ENCODE peak calls at places on chromosomes 6 and 20, in nine cellular contexts. One of them, this sample, is unnamed.

GRCh38 chr6:12595161-12595792 is 121.3 kb upstream of the PHACTR1 start:
- DNase-seq in brain microvascular endothelial cell: no peak
- DNase-seq in astrocyte of the cerebellum: no peak
- DNase-seq in GM12865: peak
- DNase-seq in fibroblast of mammary gland: peak
- DNase-seq in HFFc6: peak
- DNase-seq in epithelial cell of esophagus: peak
- DNase-seq in breast epithelium: no peak
- DNase-seq in ovary: no peak
- DNase-seq in this sample: no peak

GRCh38 chr6:105326838-105327745 is 75.8 kb downstream of the PREP start:
- DNase-seq in brain microvascular endothelial cell: peak
- DNase-seq in ovary: no peak
- DNase-seq in GM12865: no peak
- DNase-seq in HFFc6: peak
- DNase-seq in epithelial cell of esophagus: peak
- DNase-seq in fibroblast of mammary gland: peak
- DNase-seq in astrocyte of the cerebellum: no peak
- DNase-seq in breast epithelium: no peak
- DNase-seq in this sample: no peak

GRCh38 chr6:169326067-169326799 is 72.6 kb upstream of the THBS2 start:
- DNase-seq in astrocyte of the cerebellum: no peak
- DNase-seq in ovary: no peak
- DNase-seq in epithelial cell of esophagus: peak
- DNase-seq in breast epithelium: no peak
- DNase-seq in GM12865: no peak
- DNase-seq in fibroblast of mammary gland: peak
- DNase-seq in brain microvascular endothelial cell: peak
- DNase-seq in HFFc6: peak
- DNase-seq in this sample: peak

GRCh38 chr20:50004175-50004574 is 21.4 kb downstream of the SNAI1 start:
- DNase-seq in HFFc6: no peak
- DNase-seq in fibroblast of mammary gland: no peak
- DNase-seq in breast epithelium: no peak
- DNase-seq in brain microvascular endothelial cell: no peak
- DNase-seq in GM12865: no peak
- DNase-seq in ovary: no peak
- DNase-seq in astrocyte of the cerebellum: no peak
- DNase-seq in epithelial cell of esophagus: no peak
- DNase-seq in this sample: no peak

GRCh38 chr20:62766716-62767115 is 29.6 kb upstream of the MRGBP start:
- DNase-seq in ovary: no peak
- DNase-seq in HFFc6: no peak
- DNase-seq in GM12865: no peak
- DNase-seq in breast epithelium: no peak
- DNase-seq in epithelial cell of esophagus: peak
- DNase-seq in astrocyte of the cerebellum: no peak
- DNase-seq in fibroblast of mammary gland: no peak
- DNase-seq in brain microvascular endothelial cell: no peak
- DNase-seq in this sample: no peak

GRCh38 chr6:168851460-168852103 is 402.1 kb downstream of the THBS2 start:
- DNase-seq in astrocyte of the cerebellum: no peak
- DNase-seq in fibroblast of mammary gland: peak
- DNase-seq in breast epithelium: no peak
- DNase-seq in GM12865: no peak
- DNase-seq in HFFc6: peak
- DNase-seq in epithelial cell of esophagus: no peak
- DNase-seq in ovary: no peak
- DNase-seq in brain microvascular endothelial cell: no peak
- DNase-seq in this sample: no peak

GRCh38 chr6:33633084-33633461 is 12.0 kb downstream of the ITPR3 start:
- DNase-seq in ovary: no peak
- DNase-seq in HFFc6: no peak
- DNase-seq in brain microvascular endothelial cell: no peak
- DNase-seq in breast epithelium: no peak
- DNase-seq in GM12865: no peak
- DNase-seq in epithelial cell of esophagus: no peak
- DNase-seq in fibroblast of mammary gland: no peak
- DNase-seq in astrocyte of the cerebellum: no peak
- DNase-seq in this sample: peak

GRCh38 chr6:148296746-148297145 is 45.9 kb upstream of the SASH1 start:
- DNase-seq in brain microvascular endothelial cell: no peak
- DNase-seq in HFFc6: no peak
- DNase-seq in fibroblast of mammary gland: no peak
- DNase-seq in astrocyte of the cerebellum: no peak
- DNase-seq in epithelial cell of esophagus: no peak
- DNase-seq in ovary: no peak
- DNase-seq in GM12865: no peak
- DNase-seq in breast epithelium: no peak
- DNase-seq in this sample: no peak

GRCh38 chr6:1614767-1615650 is 5.3 kb downstream of the FOXC1 start:
- DNase-seq in brain microvascular endothelial cell: no peak
- DNase-seq in HFFc6: no peak
- DNase-seq in epithelial cell of esophagus: peak
- DNase-seq in breast epithelium: no peak
- DNase-seq in GM12865: no peak
- DNase-seq in ovary: no peak
- DNase-seq in astrocyte of the cerebellum: no peak
- DNase-seq in fibroblast of mammary gland: no peak
- DNase-seq in this sample: peak

GRCh38 chr6:52020961-52021570 is 66.3 kb downstream of the PKHD1 start:
- DNase-seq in GM12865: peak
- DNase-seq in epithelial cell of esophagus: peak
- DNase-seq in breast epithelium: no peak
- DNase-seq in fibroblast of mammary gland: peak
- DNase-seq in ovary: no peak
- DNase-seq in astrocyte of the cerebellum: peak
- DNase-seq in brain microvascular endothelial cell: no peak
- DNase-seq in HFFc6: peak
- DNase-seq in this sample: no peak

GRCh38 chr6:167893416-167893815 is 66.7 kb downstream of the AFDN start:
- DNase-seq in fibroblast of mammary gland: peak
- DNase-seq in breast epithelium: no peak
- DNase-seq in HFFc6: peak
- DNase-seq in astrocyte of the cerebellum: peak
- DNase-seq in brain microvascular endothelial cell: peak
- DNase-seq in epithelial cell of esophagus: peak
- DNase-seq in GM12865: no peak
- DNase-seq in ovary: no peak
- DNase-seq in this sample: no peak

GRCh38 chr6:156955494-156956183 is 178.5 kb downstream of the ARID1B start:
- DNase-seq in astrocyte of the cerebellum: no peak
- DNase-seq in HFFc6: no peak
- DNase-seq in GM12865: no peak
- DNase-seq in ovary: no peak
- DNase-seq in epithelial cell of esophagus: no peak
- DNase-seq in fibroblast of mammary gland: peak
- DNase-seq in brain microvascular endothelial cell: no peak
- DNase-seq in breast epithelium: no peak
- DNase-seq in this sample: no peak

GRCh38 chr20:50919567-50919966 is 11.7 kb downstream of the ADNP start:
- DNase-seq in epithelial cell of esophagus: peak
- DNase-seq in ovary: peak
- DNase-seq in HFFc6: peak
- DNase-seq in breast epithelium: no peak
- DNase-seq in astrocyte of the cerebellum: no peak
- DNase-seq in GM12865: no peak
- DNase-seq in brain microvascular endothelial cell: peak
- DNase-seq in fibroblast of mammary gland: peak
- DNase-seq in this sample: no peak

GRCh38 chr6:40688214-40688761 is 101.1 kb upstream of the LRFN2 start:
- DNase-seq in astrocyte of the cerebellum: no peak
- DNase-seq in GM12865: no peak
- DNase-seq in HFFc6: no peak
- DNase-seq in epithelial cell of esophagus: no peak
- DNase-seq in fibroblast of mammary gland: no peak
- DNase-seq in brain microvascular endothelial cell: no peak
- DNase-seq in breast epithelium: no peak
- DNase-seq in ovary: no peak
- DNase-seq in this sample: no peak

GRCh38 chr6:16712931-16713484 is 48.3 kb downstream of the ATXN1 start:
- DNase-seq in ovary: no peak
- DNase-seq in HFFc6: peak
- DNase-seq in breast epithelium: no peak
- DNase-seq in fibroblast of mammary gland: peak
- DNase-seq in brain microvascular endothelial cell: peak
- DNase-seq in astrocyte of the cerebellum: peak
- DNase-seq in epithelial cell of esophagus: peak
- DNase-seq in GM12865: peak
- DNase-seq in this sample: peak
- TF ChIP-seq CTCF in ovary: peak
- TF ChIP-seq CTCF in HFFc6: peak
- TF ChIP-seq CTCF in breast epithelium: no peak
- TF ChIP-seq CTCF in fibroblast of mammary gland: peak
- TF ChIP-seq CTCF in brain microvascular endothelial cell: peak
- TF ChIP-seq CTCF in astrocyte of the cerebellum: peak
- TF ChIP-seq CTCF in epithelial cell of esophagus: peak
- TF ChIP-seq CTCF in GM12865: peak
- TF ChIP-seq CTCF in this sample: peak

DNA sequence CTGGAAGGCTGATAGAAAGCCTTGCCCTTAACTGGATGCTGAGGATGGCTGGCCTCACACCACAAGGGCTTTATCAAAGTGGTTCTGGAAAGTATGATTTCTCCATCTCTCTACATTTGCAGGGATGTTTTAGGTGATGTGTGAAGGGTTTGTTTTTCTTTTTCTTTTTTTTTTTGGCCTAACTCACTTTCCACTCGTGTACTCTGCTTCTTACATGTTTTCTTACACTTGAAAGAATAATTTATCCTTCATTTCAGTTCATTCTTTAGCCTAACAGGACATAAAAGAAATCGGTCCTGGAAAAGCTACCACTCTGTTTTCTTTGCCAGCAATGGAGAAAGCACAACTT is 41.2 kb downstream of the ISM1 start:
- DNase-seq in astrocyte of the cerebellum: no peak
- DNase-seq in brain microvascular endothelial cell: no peak
- DNase-seq in ovary: no peak
- DNase-seq in GM12865: no peak
- DNase-seq in epithelial cell of esophagus: no peak
- DNase-seq in breast epithelium: no peak
- DNase-seq in fibroblast of mammary gland: no peak
- DNase-seq in HFFc6: no peak
- DNase-seq in this sample: no peak
- TF ChIP-seq CTCF in astrocyte of the cerebellum: no peak
- TF ChIP-seq CTCF in brain microvascular endothelial cell: no peak
- TF ChIP-seq CTCF in ovary: no peak
- TF ChIP-seq CTCF in GM12865: no peak
- TF ChIP-seq CTCF in epithelial cell of esophagus: no peak
- TF ChIP-seq CTCF in breast epithelium: no peak
- TF ChIP-seq CTCF in fibroblast of mammary gland: no peak
- TF ChIP-seq CTCF in HFFc6: no peak
- TF ChIP-seq CTCF in this sample: peak

GRCh38 chr20:61254881-61255589 is 3.0 kb downstream of the CDH4 start:
- DNase-seq in epithelial cell of esophagus: peak
- DNase-seq in HFFc6: peak
- DNase-seq in brain microvascular endothelial cell: no peak
- DNase-seq in ovary: no peak
- DNase-seq in GM12865: no peak
- DNase-seq in astrocyte of the cerebellum: no peak
- DNase-seq in breast epithelium: no peak
- DNase-seq in fibroblast of mammary gland: peak
- DNase-seq in this sample: no peak

GRCh38 chr20:61251529-61252393 is at the start of gene CDH4:
- DNase-seq in brain microvascular endothelial cell: no peak
- DNase-seq in epithelial cell of esophagus: peak
- DNase-seq in ovary: no peak
- DNase-seq in GM12865: no peak
- DNase-seq in astrocyte of the cerebellum: no peak
- DNase-seq in fibroblast of mammary gland: no peak
- DNase-seq in breast epithelium: no peak
- DNase-seq in HFFc6: no peak
- DNase-seq in this sample: no peak

GRCh38 chr20:61253640-61254511 is 1.8 kb downstream of the CDH4 start:
- DNase-seq in epithelial cell of esophagus: peak
- DNase-seq in fibroblast of mammary gland: peak
- DNase-seq in brain microvascular endothelial cell: no peak
- DNase-seq in breast epithelium: no peak
- DNase-seq in GM12865: no peak
- DNase-seq in HFFc6: no peak
- DNase-seq in astrocyte of the cerebellum: no peak
- DNase-seq in ovary: no peak
- DNase-seq in this sample: no peak

GRCh38 chr20:61252601-61253263 is 671 bp downstream of the CDH4 start:
- DNase-seq in astrocyte of the cerebellum: no peak
- DNase-seq in epithelial cell of esophagus: peak
- DNase-seq in GM12865: no peak
- DNase-seq in brain microvascular endothelial cell: no peak
- DNase-seq in HFFc6: no peak
- DNase-seq in fibroblast of mammary gland: no peak
- DNase-seq in ovary: no peak
- DNase-seq in breast epithelium: no peak
- DNase-seq in this sample: no peak

GRCh38 chr20:61253264-61253639 is 1.2 kb downstream of the CDH4 start:
- DNase-seq in ovary: no peak
- DNase-seq in HFFc6: peak
- DNase-seq in epithelial cell of esophagus: peak
- DNase-seq in GM12865: no peak
- DNase-seq in brain microvascular endothelial cell: no peak
- DNase-seq in fibroblast of mammary gland: peak
- DNase-seq in astrocyte of the cerebellum: no peak
- DNase-seq in breast epithelium: no peak
- DNase-seq in this sample: no peak
- TF ChIP-seq CTCF in ovary: no peak
- TF ChIP-seq CTCF in HFFc6: peak
- TF ChIP-seq CTCF in epithelial cell of esophagus: peak
- TF ChIP-seq CTCF in GM12865: no peak
- TF ChIP-seq CTCF in brain microvascular endothelial cell: peak
- TF ChIP-seq CTCF in fibroblast of mammary gland: no peak
- TF ChIP-seq CTCF in astrocyte of the cerebellum: peak
- TF ChIP-seq CTCF in breast epithelium: no peak
- TF ChIP-seq CTCF in this sample: no peak

DNA sequence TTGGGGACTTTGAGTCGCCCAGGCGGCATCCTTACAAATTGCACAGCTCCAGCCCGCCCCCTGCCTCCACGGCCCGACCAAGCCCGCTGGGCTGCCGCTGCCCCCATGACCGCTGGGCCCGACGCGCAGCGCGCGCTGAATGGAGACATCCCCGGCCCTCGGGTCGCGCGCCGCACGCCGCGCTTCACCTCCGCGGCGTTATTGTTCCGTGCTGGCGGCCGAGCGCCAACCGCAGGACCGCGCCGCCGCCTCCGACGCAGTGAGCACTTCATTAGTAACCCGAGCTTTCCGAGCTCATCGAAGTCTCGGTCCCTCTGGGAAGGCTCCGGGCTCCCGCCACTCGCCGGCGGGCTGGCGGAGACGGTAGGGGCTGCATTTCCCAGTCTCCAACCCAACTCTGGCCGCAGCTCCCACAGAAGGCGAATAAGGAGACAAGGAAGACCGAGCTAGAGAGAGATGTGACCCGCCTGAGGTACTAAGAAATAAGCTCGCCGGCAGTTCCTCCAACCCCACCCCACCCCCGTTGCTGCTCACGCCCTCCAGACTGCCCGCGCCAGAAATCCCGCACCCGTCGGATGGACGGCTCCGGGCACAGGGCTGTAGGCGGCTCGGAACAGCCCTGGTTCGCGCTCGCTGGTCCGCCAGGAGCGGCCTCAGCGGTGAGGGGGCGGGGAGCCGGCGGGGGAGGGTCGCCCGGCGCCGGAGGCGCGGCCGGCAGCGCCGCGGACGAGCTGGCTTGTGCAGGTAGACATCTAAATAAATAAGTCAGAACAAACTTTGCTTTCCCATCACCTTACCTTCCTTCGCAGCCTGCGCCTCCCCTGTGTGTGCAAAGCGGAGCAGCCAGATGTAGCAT is 683 bp downstream of the EPHA7 start:
- DNase-seq in astrocyte of the cerebellum: no peak
- DNase-seq in brain microvascular endothelial cell: peak
- DNase-seq in epithelial cell of esophagus: peak
- DNase-seq in ovary: peak
- DNase-seq in GM12865: no peak
- DNase-seq in HFFc6: no peak
- DNase-seq in breast epithelium: peak
- DNase-seq in fibroblast of mammary gland: no peak
- DNase-seq in this sample: peak
- TF ChIP-seq CTCF in astrocyte of the cerebellum: peak
- TF ChIP-seq CTCF in brain microvascular endothelial cell: peak
- TF ChIP-seq CTCF in epithelial cell of esophagus: no peak
- TF ChIP-seq CTCF in ovary: no peak
- TF ChIP-seq CTCF in GM12865: no peak
- TF ChIP-seq CTCF in HFFc6: no peak
- TF ChIP-seq CTCF in breast epithelium: no peak
- TF ChIP-seq CTCF in fibroblast of mammary gland: no peak
- TF ChIP-seq CTCF in this sample: no peak

This sample was measured in activated CD8-positive, alpha-beta T cell treated with anti-CD3 and anti-CD28 coated beads for 36 hours.